ENCODE peak calls at places on chromosome 3, in six cellular contexts. Q, R, H, J, U and S are unnamed samples.

GRCh38 chr3:183381179-183381578 is 47.2 kb downstream of the MCF2L2 start:
- DNase-seq in Q (peak; percentile 80), R (no peak), H (no peak), J (peak; percentile 49), U (no peak), S (no peak)

GRCh38 chr3:51668756-51669155 is 2.3 kb upstream of the TEX264 start:
- DNase-seq in Q (no peak), R (no peak), H (no peak), J (no peak), U (no peak), S (no peak)

GRCh38 chr3:112739252-112739945 is 98.5 kb upstream of the CCDC80 start:
- DNase-seq in Q (no peak), R (no peak), H (no peak), J (peak; percentile 35), U (no peak), S (no peak)

GRCh38 chr3:121855555-121855954 is 20.5 kb downstream of the EAF2 start:
- DNase-seq in Q (peak; percentile 31), R (no peak), H (no peak), J (no peak), U (no peak), S (no peak)

GRCh38 chr3:36944012-36944640 is 728 bp downstream of the TRANK1 start:
- DNase-seq in Q (peak; percentile 54), R (no peak), H (peak; percentile 53), J (peak; percentile 80), U (no peak), S (peak; percentile 34)

GRCh38 chr3:187902938-187903337 is 157.7 kb upstream of the BCL6 start:
- DNase-seq in Q (no peak), R (peak; percentile 44), H (no peak), J (no peak), U (no peak), S (no peak)

GRCh38 chr3:51819709-51820406 is 40.8 kb upstream of the IQCF6 start:
- DNase-seq in Q (no peak), R (no peak), H (no peak), J (no peak), U (no peak), S (no peak)

GRCh38 chr3:77254967-77255831 is 215.3 kb downstream of the ROBO2 start:
- DNase-seq in Q (peak; percentile 27), R (peak; percentile 26), H (no peak), J (peak; percentile 88), U (no peak), S (peak; percentile 32)

GRCh38 chr3:51333021-51333420 is 52.1 kb upstream of the MANF start:
- DNase-seq in Q (no peak), R (no peak), H (no peak), J (no peak), U (no peak), S (no peak)

GRCh38 chr3:42663581-42664442 is 10.3 kb downstream of the ZBTB47 start:
- DNase-seq in Q (no peak), R (no peak), H (peak; percentile 20), J (no peak), U (no peak), S (no peak)